ENCODE peak calls at places on chromosome 12, in five cellular contexts. T is colonic mucosa, W is OCI-LY7, Z is cardiac muscle cell, P is ovary. S is an unnamed sample.

GRCh38 chr12:75978677-75979076 is 52.9 kb downstream of the PHLDA1 start:
- DNase-seq in T (no peak), P (no peak), Z (no peak), W (no peak), S (no peak)

GRCh38 chr12:62655524-62656160 is 189.0 kb downstream of the MON2 start:
- DNase-seq in P (no peak), Z (no peak), T (no peak), W (no peak), S (peak; percentile 63)

GRCh38 chr12:124303579-124304313 is 8.9 kb downstream of the RFLNA start:
- DNase-seq in P (no peak), W (no peak), T (no peak), Z (no peak), S (peak; percentile 52)

GRCh38 chr12:69828897-69829296 is 3.9 kb downstream of the MYRFL start:
- DNase-seq in T (no peak), W (no peak), Z (no peak), P (no peak), S (no peak)

GRCh38 chr12:91620949-91621348 is 438.3 kb upstream of the DCN start:
- DNase-seq in P (no peak), W (no peak), Z (peak; percentile 50), T (no peak), S (peak; percentile 54)

GRCh38 chr12:33484161-33484560 is 44.5 kb upstream of the SYT10 start:
- DNase-seq in Z (no peak), T (no peak), P (no peak), W (no peak), S (no peak)

GRCh38 chr12:3560295-3560620 is 69.3 kb downstream of the PRMT8 start:
- DNase-seq in W (peak; percentile 57), T (no peak), P (no peak), Z (no peak), S (no peak)

GRCh38 chr12:85644508-85644907 is 191.7 kb downstream of the RASSF9 start:
- DNase-seq in Z (no peak), P (no peak), T (no peak), W (no peak), S (no peak)

GRCh38 chr12:110310754-110311153 is 29.7 kb downstream of the ATP2A2 start:
- DNase-seq in T (no peak), P (no peak), Z (no peak), W (no peak), S (no peak)
- H3K4me1 ChIP-seq in T (no peaks in the 10 kb centered on the region), P (peaks cover 1% of the 10 kb centered on the region), Z (peaks cover 3% of the 10 kb centered on the region), W (peaks cover 5% of the 10 kb centered on the region), S (no peaks in the 10 kb centered on the region)

GRCh38 chr12:30796508-30796780 is 41.7 kb upstream of the CAPRIN2 start:
- DNase-seq in T (no peak), W (no peak), P (peak; percentile 48), Z (peak; percentile 73), S (no peak)
- H3K4me3 ChIP-seq in T (peak overlapping the region; percentile 46), W (no peak overlapping the region), P (peak overlapping the region; percentile 46), Z (peak overlapping the region; percentile 50), S (peak overlapping the region; percentile 77)

GRCh38 chr12:103503546-103504480 is 8.0 kb upstream of the C12orf42 start:
- DNase-seq in T (peak; percentile 28), W (peak; percentile 70), Z (no peak), P (no peak), S (peak; percentile 91)
- TF ChIP-seq CTCF in T (peak; percentile 44), W (peak; percentile 81), Z (no peak), P (no peak), S (peak; percentile 93)

DNA sequence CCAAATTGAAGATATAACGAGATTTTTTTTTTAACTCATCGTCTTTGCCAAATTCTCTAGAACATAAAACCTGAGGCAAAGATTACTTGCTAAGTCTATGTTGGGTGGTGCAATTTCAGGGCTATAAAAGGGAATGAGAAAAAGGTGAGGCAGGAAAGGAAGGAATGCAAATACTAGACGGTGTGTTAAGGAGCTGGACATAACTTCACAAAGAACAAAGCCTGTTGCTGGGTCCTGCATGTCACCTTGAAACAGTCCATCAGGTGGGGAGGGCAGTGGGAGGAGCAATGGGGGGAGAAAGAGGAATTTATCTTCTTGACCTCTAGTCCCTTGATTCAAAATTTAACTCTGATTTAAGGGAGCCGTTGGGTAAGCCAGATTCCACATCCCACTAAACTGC is 16.1 kb upstream of the DUSP6 start:
- DNase-seq in W (no peak), Z (no peak), P (no peak), T (peak; percentile 53), S (no peak)
- H3K4me1 ChIP-seq in W (no peaks in the 10 kb centered on the region), Z (peaks cover 14% of the 10 kb centered on the region), P (no peaks in the 10 kb centered on the region), T (peaks cover 2% of the 10 kb centered on the region), S (peaks cover 20% of the 10 kb centered on the region)

GRCh38 chr12:93762059-93762719 is 85.0 kb downstream of the CRADD start:
- DNase-seq in W (no peak), P (no peak), T (no peak), Z (peak; percentile 56), S (no peak)
- H3K4me3 ChIP-seq in W (no peak overlapping the region), P (no peak overlapping the region), T (no peak overlapping the region), Z (no peak overlapping the region), S (no peak overlapping the region)

GRCh38 chr12:14138495-14138894 is 157.1 kb upstream of the GRIN2B start:
- DNase-seq in W (peak; percentile 66), Z (no peak), T (no peak), P (no peak), S (peak; percentile 86)
- TF ChIP-seq CTCF in W (peak; percentile 81), Z (no peak), T (no peak), P (no peak), S (peak; percentile 99)